ENCODE peak calls at places on chromosome 5, in nine cellular contexts. N is AG04450, L is mammary epithelial cell, Z is sigmoid colon, E is left lung, U is fibroblast of lung, D is K562, S is lower lobe of right lung, R is endothelial cell of umbilical vein. B is an unnamed sample.

GRCh38 chr5:82332064-82332855 is 54.1 kb upstream of the RPS23 start:
- DNase-seq in U (no peak), R (no peak), N (no peak), D (no peak), Z (no peak), S (no peak), E (no peak), L (no peak), B (no peak)

GRCh38 chr5:169545762-169546161 is 37.8 kb upstream of the SPDL1 start:
- DNase-seq in N (no peak), U (no peak), R (no peak), E (no peak), D (no peak), S (no peak), L (peak; percentile 76), Z (no peak), B (no peak)

GRCh38 chr5:158487677-158488076 is 612.0 kb downstream of the EBF1 start:
- DNase-seq in S (no peak), D (no peak), R (no peak), Z (no peak), U (no peak), E (no peak), L (no peak), N (no peak), B (no peak)

GRCh38 chr5:96816430-96816939 is 8.7 kb upstream of the ERAP1 start:
- DNase-seq in E (no peak), S (no peak), R (no peak), D (no peak), N (no peak), Z (no peak), L (no peak), U (no peak), B (no peak)

GRCh38 chr5:137600721-137601360 is 101.7 kb upstream of the SPOCK1 start:
- DNase-seq in N (no peak), L (no peak), E (no peak), R (no peak), D (no peak), S (no peak), Z (no peak), U (no peak), B (no peak)

GRCh38 chr5:138930371-138931097 is 55.4 kb upstream of the LRRTM2 start:
- DNase-seq in N (no peak), R (no peak), S (no peak), L (no peak), E (no peak), D (no peak), Z (no peak), U (no peak), B (no peak)

GRCh38 chr5:33601881-33602280 is 161.1 kb downstream of the TARS1 start:
- DNase-seq in D (no peak), R (no peak), U (no peak), S (no peak), E (no peak), Z (no peak), L (no peak), N (no peak), B (no peak)

GRCh38 chr5:541148-541887 is 17.1 kb upstream of the SLC9A3 start:
- DNase-seq in N (no peak), R (no peak), E (peak; percentile 63), U (no peak), Z (peak; percentile 49), L (no peak), D (peak; percentile 92), S (peak; percentile 44), B (peak; percentile 58)

GRCh38 chr5:55037046-55037771 is 13.2 kb downstream of the GZMK start:
- DNase-seq in D (no peak), U (peak; percentile 5), N (no peak), Z (no peak), S (no peak), E (no peak), L (no peak), R (peak; percentile 7), B (no peak)

GRCh38 chr5:123844873-123845272 is 332.9 kb downstream of the CSNK1G3 start:
- DNase-seq in D (no peak), Z (no peak), N (no peak), S (no peak), R (no peak), L (no peak), E (no peak), U (no peak), B (no peak)

GRCh38 chr5:99005506-99005905 is 76.7 kb upstream of the CHD1 start:
- DNase-seq in E (no peak), L (no peak), S (no peak), R (no peak), U (no peak), Z (no peak), D (no peak), N (no peak), B (no peak)

GRCh38 chr5:125536582-125536981 is 790.1 kb upstream of the ZNF608 start:
- DNase-seq in Z (no peak), U (peak; percentile 48), S (no peak), R (no peak), E (no peak), L (peak; percentile 84), D (no peak), N (no peak), B (no peak)

GRCh38 chr5:14101922-14102321 is 41.2 kb upstream of the TRIO start:
- DNase-seq in N (no peak), Z (no peak), L (no peak), U (no peak), E (no peak), S (no peak), D (no peak), R (no peak), B (no peak)

GRCh38 chr5:161851691-161852299 is 3.9 kb downstream of the GABRA1 start:
- DNase-seq in U (no peak), S (no peak), L (no peak), D (no peak), Z (no peak), E (no peak), R (no peak), N (no peak), B (no peak)

GRCh38 chr5:43627028-43627427 is 24.0 kb downstream of the NNT start:
- DNase-seq in U (peak; percentile 79), S (no peak), L (peak; percentile 50), E (no peak), R (peak; percentile 48), N (no peak), Z (no peak), D (peak; percentile 33), B (no peak)

GRCh38 chr5:42858031-42858643 is 46.4 kb upstream of the SELENOP start:
- DNase-seq in D (no peak), L (peak; percentile 64), U (peak; percentile 55), N (no peak), R (no peak), E (no peak), S (no peak), Z (no peak), B (no peak)

GRCh38 chr5:158590936-158591863 is 508.5 kb downstream of the EBF1 start:
- DNase-seq in N (no peak), Z (no peak), U (peak; percentile 24), R (no peak), D (no peak), S (no peak), L (peak; percentile 1), E (no peak), B (no peak)

GRCh38 chr5:32690153-32690552 is 21.0 kb upstream of the NPR3 start:
- DNase-seq in E (no peak), S (no peak), N (no peak), U (peak; percentile 9), Z (no peak), R (no peak), D (no peak), L (no peak), B (no peak)

GRCh38 chr5:58548104-58548503 is 34.8 kb upstream of the RAB3C start:
- DNase-seq in N (no peak), L (no peak), U (no peak), E (no peak), D (no peak), R (no peak), Z (no peak), S (no peak), B (no peak)
- TF ChIP-seq CTCF in N (no peak), L (no peak), U (no peak), E (no peak), D (no peak), R (no peak), Z (no peak), S (no peak), B (no peak)

GRCh38 chr5:76499528-76500161 is 96.6 kb downstream of the IQGAP2 start:
- DNase-seq in R (no peak), L (no peak), N (no peak), U (no peak), D (no peak), E (no peak), S (no peak), Z (no peak), B (no peak)
- H3K27ac ChIP-seq in R (no peak overlapping the region), L (no peak overlapping the region), N (no peak overlapping the region), U (no peak overlapping the region), D (no peak overlapping the region), E (no peak overlapping the region), S (no peak overlapping the region), Z (no peak overlapping the region), B (no peak overlapping the region)

DNA sequence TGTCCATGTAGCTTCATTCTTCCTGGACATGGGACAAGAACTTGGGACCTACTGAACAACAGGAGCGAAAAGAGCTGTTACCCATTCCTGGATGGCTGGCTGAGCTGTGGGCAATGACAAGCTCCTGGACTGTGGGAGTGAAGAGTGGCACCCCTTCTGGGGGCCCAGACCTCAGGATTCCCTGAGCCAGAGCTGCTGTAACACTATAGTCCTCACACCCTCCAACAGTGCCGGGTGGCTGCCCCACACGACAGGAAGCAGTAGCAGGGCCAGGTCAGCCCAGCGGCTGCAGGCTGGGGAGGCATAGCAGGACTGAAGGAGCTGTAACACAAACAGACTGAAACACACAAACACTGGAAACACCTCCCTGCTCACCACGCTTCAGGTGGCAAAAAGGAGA is 169.7 kb upstream of the IRX2 start:
- DNase-seq in E (peak; percentile 63), S (no peak), N (no peak), R (no peak), L (no peak), U (no peak), D (no peak), Z (no peak), B (no peak)
- H3K27me3 ChIP-seq in E (no peaks in the 10 kb centered on the region), S (no peaks in the 10 kb centered on the region), N (no peaks in the 10 kb centered on the region), R (no peaks in the 10 kb centered on the region), L (no peaks in the 10 kb centered on the region), U (no peaks in the 10 kb centered on the region), D (no peaks in the 10 kb centered on the region), Z (no peaks in the 10 kb centered on the region), B (no peaks in the 10 kb centered on the region)

GRCh38 chr5:121138952-121139351 is 674.9 kb downstream of the PRR16 start:
- DNase-seq in N (no peak), Z (no peak), S (no peak), D (no peak), U (no peak), E (no peak), L (no peak), R (no peak), B (no peak)

GRCh38 chr5:121144764-121145163 is 680.7 kb downstream of the PRR16 start:
- DNase-seq in L (peak; percentile 6), E (no peak), Z (no peak), S (no peak), U (peak; percentile 66), N (no peak), R (peak; percentile 68), D (no peak), B (no peak)
- TF ChIP-seq CTCF in L (no peak), E (no peak), Z (no peak), S (no peak), U (peak; percentile 8), N (no peak), R (no peak), D (no peak), B (no peak)

B was measured in upper lobe of right lung.